ENCODE peak calls at places on chromosomes 6 and 20, in ten cellular contexts. L is left lung; X is SK-N-SH; Q is tibial nerve; B is heart right ventricle; M is cardiac muscle cell; Y is CD8-positive, alpha-beta T cell; C is OCI-LY7; O is tibial artery; V is MM.1S. Z is an unnamed sample.

GRCh38 chr6:136962661-136963060 is 40.6 kb downstream of the SLC35D3 start:
- DNase-seq in L (no peak), X (peak; percentile 58), Q (no peak), B (peak; percentile 56), M (peak; percentile 86), Y (no peak), C (no peak), O (no peak), V (no peak), Z (no peak)

GRCh38 chr6:32254761-32255211 is 30.9 kb upstream of the NOTCH4 start:
- DNase-seq in L (no peak), X (no peak), Q (no peak), B (no peak), M (no peak), Y (no peak), C (no peak), O (no peak), V (no peak), Z (no peak)

GRCh38 chr6:160321729-160322505 is 26.3 kb upstream of the SLC22A3 start:
- DNase-seq in L (no peak), X (no peak), Q (no peak), B (no peak), M (no peak), Y (no peak), C (no peak), O (no peak), V (no peak), Z (no peak)

GRCh38 chr6:26394289-26394688 is 7.8 kb upstream of the BTN3A1 start:
- DNase-seq in L (no peak), X (no peak), Q (no peak), B (peak; percentile 15), M (no peak), Y (no peak), C (no peak), O (no peak), V (no peak), Z (no peak)

GRCh38 chr6:4849628-4850027 is 73.4 kb downstream of the CDYL start:
- DNase-seq in L (no peak), X (no peak), Q (no peak), B (no peak), M (no peak), Y (no peak), C (no peak), O (no peak), V (no peak), Z (no peak)

GRCh38 chr20:35269055-35269781 is 8.7 kb downstream of the MMP24OS start:
- DNase-seq in L (no peak), X (peak; percentile 93), Q (no peak), B (peak; percentile 52), M (peak; percentile 86), Y (peak; percentile 66), C (peak; percentile 57), O (peak; percentile 44), V (no peak), Z (peak; percentile 96)

GRCh38 chr6:149429427-149430360 is 29.6 kb downstream of the SUMO4 start:
- DNase-seq in L (no peak), X (no peak), Q (no peak), B (no peak), M (no peak), Y (no peak), C (no peak), O (no peak), V (no peak), Z (no peak)

GRCh38 chr20:59322813-59323469 is 22.5 kb downstream of the EDN3 start:
- DNase-seq in L (no peak), X (no peak), Q (no peak), B (no peak), M (no peak), Y (no peak), C (no peak), O (no peak), V (no peak), Z (no peak)

GRCh38 chr6:149082320-149082719 is 235.2 kb upstream of the TAB2 start:
- DNase-seq in L (peak; percentile 72), X (peak; percentile 58), Q (peak; percentile 84), B (peak; percentile 82), M (peak; percentile 76), Y (peak; percentile 90), C (peak; percentile 77), O (peak; percentile 83), V (peak; percentile 55), Z (peak; percentile 90)

GRCh38 chr6:70520575-70520974 is 46.2 kb upstream of the SDHAF4 start:
- DNase-seq in L (no peak), X (peak; percentile 9), Q (no peak), B (no peak), M (no peak), Y (no peak), C (peak; percentile 27), O (no peak), V (peak; percentile 11), Z (no peak)

GRCh38 chr6:134035823-134036296 is 16.6 kb downstream of the SLC2A12 start:
- DNase-seq in L (no peak), X (no peak), Q (no peak), B (no peak), M (no peak), Y (no peak), C (peak; percentile 61), O (no peak), V (peak; percentile 38), Z (no peak)

GRCh38 chr6:187252-187840 is 104.9 kb upstream of the DUSP22 start:
- DNase-seq in L (no peak), X (no peak), Q (no peak), B (no peak), M (peak; percentile 46), Y (peak; percentile 37), C (no peak), O (no peak), V (no peak), Z (no peak)

GRCh38 chr20:846894-847278 is 13.4 kb downstream of the FAM110A start:
- DNase-seq in L (no peak), X (no peak), Q (no peak), B (no peak), M (no peak), Y (peak; percentile 80), C (peak; percentile 88), O (no peak), V (no peak), Z (no peak)

GRCh38 chr6:16799279-16800193 is 38.3 kb upstream of the ATXN1 start:
- DNase-seq in L (no peak), X (peak; percentile 37), Q (no peak), B (no peak), M (no peak), Y (no peak), C (no peak), O (no peak), V (no peak), Z (no peak)

GRCh38 chr20:31485450-31486339 is 10.6 kb downstream of the REM1 start:
- DNase-seq in L (peak; percentile 70), X (peak; percentile 61), Q (peak; percentile 36), B (peak; percentile 91), M (no peak), Y (no peak), C (no peak), O (peak; percentile 60), V (no peak), Z (no peak)

DNA sequence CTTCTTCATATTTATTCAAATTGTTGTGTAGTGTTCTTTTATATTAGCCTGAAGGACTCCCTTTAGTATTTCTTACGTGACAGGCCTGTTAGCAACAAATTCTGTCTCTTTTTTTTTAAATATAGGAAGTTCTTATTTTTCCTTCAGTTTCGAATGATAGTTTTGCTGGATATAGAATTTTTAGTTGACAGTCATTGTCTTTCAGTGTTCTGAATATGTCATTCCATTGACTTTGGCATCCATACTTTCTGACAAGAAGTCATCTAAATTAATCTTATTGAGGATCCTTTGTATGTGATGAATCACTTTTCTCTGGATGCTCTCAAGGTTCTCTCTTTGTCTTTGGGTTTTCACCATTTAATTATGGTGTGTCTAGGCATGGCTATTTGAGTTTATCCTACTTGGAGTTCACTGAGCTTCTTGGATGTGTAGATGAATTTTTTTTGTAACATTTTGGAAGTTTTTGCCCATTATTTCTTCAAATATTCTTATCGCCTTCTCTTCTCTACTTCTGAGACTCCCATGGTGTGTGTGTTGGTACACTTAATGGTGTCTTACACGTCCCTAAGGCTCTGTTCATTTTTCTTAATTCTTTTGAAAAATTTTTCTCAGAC is 82.5 kb upstream of the GTSF1L start:
- DNase-seq in L (no peak), X (no peak), Q (no peak), B (no peak), M (no peak), Y (no peak), C (peak; percentile 3), O (no peak), V (no peak), Z (no peak)
- H3K9me3 ChIP-seq in L (peaks cover 7% of the 10 kb centered on the region), X (peaks cover 7% of the 10 kb centered on the region), Q (no peaks in the 10 kb centered on the region), B (peaks cover 23% of the 10 kb centered on the region), M (no peaks in the 10 kb centered on the region), Y (no peaks in the 10 kb centered on the region), C (peaks cover 28% of the 10 kb centered on the region), O (peaks cover 12% of the 10 kb centered on the region), V (no peaks in the 10 kb centered on the region), Z (peaks cover 46% of the 10 kb centered on the region)

GRCh38 chr6:61887425-61887824 is 398.6 kb downstream of the KHDRBS2 start:
- DNase-seq in L (no peak), X (no peak), Q (no peak), B (no peak), M (peak; percentile 10), Y (no peak), C (no peak), O (no peak), V (peak; percentile 52), Z (no peak)

DNA sequence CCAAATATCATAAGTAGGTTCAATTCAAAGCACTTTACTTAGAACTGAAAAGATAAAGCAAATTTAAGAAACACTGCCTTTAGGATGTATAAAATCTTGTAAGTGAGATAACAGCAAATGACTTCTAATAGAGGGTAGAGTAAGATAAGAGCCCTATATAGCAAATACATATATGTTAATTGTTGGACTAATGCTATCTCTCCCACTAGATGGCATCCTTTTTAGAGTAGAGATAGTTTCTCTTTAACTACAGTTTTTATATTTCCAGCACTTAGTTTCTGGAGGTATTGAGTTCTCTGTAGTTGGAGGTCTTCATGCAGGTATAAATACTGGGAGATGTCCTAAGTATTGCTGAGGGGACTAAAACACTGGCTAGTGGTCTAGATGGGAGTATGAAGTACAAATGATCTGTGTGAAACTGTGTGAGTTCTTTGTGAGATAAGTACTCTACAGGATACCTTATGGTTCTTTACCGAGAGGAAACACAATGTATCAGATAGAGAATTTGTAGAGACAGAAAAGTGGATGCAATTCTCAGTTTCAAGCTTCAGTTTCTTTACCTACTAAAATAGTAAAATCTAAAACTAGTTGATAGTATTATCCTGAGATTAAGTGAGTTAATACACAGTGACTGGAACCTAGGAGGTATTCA is 399.3 kb downstream of the KHDRBS2 start:
- DNase-seq in L (no peak), X (peak; percentile 3), Q (no peak), B (no peak), M (peak; percentile 22), Y (no peak), C (peak; percentile 6), O (no peak), V (peak; percentile 56), Z (no peak)
- TF ChIP-seq CTCF in L (no peak), X (peak; percentile 57), Q (no peak), B (no peak), M (no peak), Y (no peak), C (peak; percentile 69), O (no peak), V (peak; percentile 52), Z (peak; percentile 66)

GRCh38 chr6:45504947-45505346 is 127.2 kb upstream of the SUPT3H start:
- DNase-seq in L (peak; percentile 35), X (no peak), Q (no peak), B (no peak), M (peak; percentile 49), Y (no peak), C (no peak), O (no peak), V (no peak), Z (peak; percentile 83)
- H3K27ac ChIP-seq in L (no peak overlapping the region), X (no peak overlapping the region), Q (peak overlapping the region; percentile 53), B (no peak overlapping the region), M (no peak overlapping the region), Y (no peak overlapping the region), C (no peak overlapping the region), O (no peak overlapping the region), V (no peak overlapping the region), Z (no peak overlapping the region)

GRCh38 chr20:12404941-12405340 is 487.2 kb downstream of the BTBD3 start:
- DNase-seq in L (no peak), X (no peak), Q (no peak), B (no peak), M (no peak), Y (no peak), C (no peak), O (no peak), V (no peak), Z (no peak)
- H3K9me3 ChIP-seq in L (no peaks in the 10 kb centered on the region), X (no peaks in the 10 kb centered on the region), Q (no peaks in the 10 kb centered on the region), B (peaks cover 30% of the 10 kb centered on the region), M (no peaks in the 10 kb centered on the region), Y (no peaks in the 10 kb centered on the region), C (no peaks in the 10 kb centered on the region), O (peaks cover 28% of the 10 kb centered on the region), V (no peaks in the 10 kb centered on the region), Z (peaks cover 68% of the 10 kb centered on the region)

Z was measured in endodermal cell.